ENCODE peak calls at places on chromosomes 13 and 19, in eight cellular contexts. X is psoas muscle; P is left ventricle myocardium inferior; V is body of pancreas; E is CD8-positive, alpha-beta T cell; B is bronchial epithelial cell; Q is brain microvascular endothelial cell; J is IMR-90. F is an unnamed sample. For H3K36me3, the result is how much of the 10 kb centered on the place peaks cover.

GRCh38 chr19:43667524-43668405 is 2.2 kb downstream of the PLAUR start:
- DNase-seq in X (peak), Q (no peak), V (peak), P (peak), B (no peak), E (no peak), J (peak), F (no peak)

GRCh38 chr19:4388171-4389063 is 11.9 kb downstream of the SH3GL1 start:
- DNase-seq in E (no peak), Q (no peak), V (peak), X (peak), B (no peak), P (peak), J (no peak), F (no peak)

GRCh38 chr19:32358311-32358710 is 12.9 kb downstream of the ZNF507 start:
- DNase-seq in J (no peak), P (no peak), B (no peak), Q (no peak), E (no peak), V (no peak), X (no peak), F (no peak)

GRCh38 chr13:75359266-75359665 is 122.7 kb downstream of the TBC1D4 start:
- DNase-seq in J (peak), Q (peak), B (peak), V (no peak), P (no peak), X (no peak), E (no peak), F (peak)

GRCh38 chr19:3159565-3159964 is 19.0 kb upstream of the S1PR4 start:
- DNase-seq in V (no peak), X (no peak), P (no peak), J (no peak), E (no peak), Q (no peak), B (no peak), F (no peak)

GRCh38 chr19:35346193-35347052 is 1.3 kb upstream of the FFAR1 start:
- DNase-seq in X (no peak), V (peak), E (peak), J (no peak), P (no peak), Q (no peak), B (no peak), F (no peak)

GRCh38 chr13:56986121-56986520 is 154.6 kb upstream of the PRR20A start:
- DNase-seq in E (no peak), X (no peak), Q (no peak), J (no peak), V (no peak), P (no peak), B (peak), F (no peak)

GRCh38 chr19:17114414-17114831 is 38.8 kb downstream of the MYO9B start:
- DNase-seq in J (peak), X (no peak), Q (no peak), E (no peak), B (peak), P (no peak), V (no peak), F (no peak)

GRCh38 chr13:51221674-51222509 is at the start of gene FAM124A:
- DNase-seq in P (peak), Q (no peak), V (peak), E (peak), X (peak), B (no peak), J (peak), F (no peak)

GRCh38 chr19:7560271-7560670 is 24.8 kb downstream of the PNPLA6 start:
- DNase-seq in V (no peak), Q (no peak), X (no peak), E (no peak), J (no peak), P (no peak), B (no peak), F (no peak)

DNA sequence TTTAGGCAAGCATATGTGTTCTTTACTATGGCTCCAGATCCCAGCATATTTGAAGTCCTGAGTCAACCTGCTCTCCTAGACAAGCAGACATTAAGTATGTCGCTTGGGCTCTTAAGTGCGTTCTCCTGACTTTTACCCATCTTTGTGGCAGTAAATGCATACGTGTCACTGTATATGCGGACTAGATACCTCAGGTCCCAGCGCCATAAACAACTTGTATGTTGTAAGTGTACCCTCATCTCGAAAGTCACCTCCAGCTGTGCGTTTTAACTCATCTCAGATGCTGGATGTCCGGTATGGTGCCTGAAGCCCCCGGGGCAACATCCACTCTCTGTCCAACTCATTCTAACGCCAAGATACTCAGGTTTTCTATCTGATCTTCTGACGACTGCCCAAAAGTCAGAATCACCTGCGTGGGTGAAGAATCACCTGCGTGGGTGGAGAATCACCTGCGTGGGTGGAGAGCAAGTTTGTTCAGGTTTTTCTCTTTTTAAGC is 1.7 kb downstream of the PTOV1 start:
- DNase-seq in B (no peak), Q (no peak), X (no peak), V (peak), E (no peak), J (peak), P (no peak), F (no peak)
- H3K4me3 ChIP-seq in B (no peak), Q (peak), X (peak), V (no peak), E (no peak), J (peak), P (peak), F (peak)

GRCh38 chr19:6354098-6354674 is 7.1 kb upstream of the CLPP start:
- DNase-seq in E (no peak), V (no peak), X (no peak), P (no peak), J (no peak), Q (no peak), B (no peak), F (no peak)
- TF ChIP-seq CTCF in E (no peak), V (no peak), X (peak), P (peak), J (peak), Q (peak), B (peak), F (peak)

GRCh38 chr13:113186061-113186900 is 22.2 kb downstream of the PCID2 start:
- DNase-seq in X (no peak), J (no peak), E (no peak), B (no peak), P (no peak), V (no peak), Q (peak), F (no peak)
- H3K36me3 ChIP-seq in X (half or more), J (under half), E (under half), B (under half), P (half or more), V (under half), Q (under half), F (under half)

GRCh38 chr19:10918359-10918758 is 10.1 kb downstream of the YIPF2 start:
- DNase-seq in X (no peak), B (no peak), E (no peak), J (no peak), Q (no peak), V (no peak), P (no peak), F (no peak)
- H3K4me3 ChIP-seq in X (no peak), B (no peak), E (no peak), J (no peak), Q (no peak), V (no peak), P (no peak), F (no peak)

GRCh38 chr13:21022694-21023325 is 38.6 kb downstream of the LATS2 start:
- DNase-seq in J (no peak), Q (no peak), B (no peak), X (no peak), V (no peak), P (no peak), E (no peak), F (no peak)
- TF ChIP-seq CTCF in J (no peak), Q (peak), B (no peak), X (no peak), V (no peak), P (no peak), E (no peak), F (peak)

DNA sequence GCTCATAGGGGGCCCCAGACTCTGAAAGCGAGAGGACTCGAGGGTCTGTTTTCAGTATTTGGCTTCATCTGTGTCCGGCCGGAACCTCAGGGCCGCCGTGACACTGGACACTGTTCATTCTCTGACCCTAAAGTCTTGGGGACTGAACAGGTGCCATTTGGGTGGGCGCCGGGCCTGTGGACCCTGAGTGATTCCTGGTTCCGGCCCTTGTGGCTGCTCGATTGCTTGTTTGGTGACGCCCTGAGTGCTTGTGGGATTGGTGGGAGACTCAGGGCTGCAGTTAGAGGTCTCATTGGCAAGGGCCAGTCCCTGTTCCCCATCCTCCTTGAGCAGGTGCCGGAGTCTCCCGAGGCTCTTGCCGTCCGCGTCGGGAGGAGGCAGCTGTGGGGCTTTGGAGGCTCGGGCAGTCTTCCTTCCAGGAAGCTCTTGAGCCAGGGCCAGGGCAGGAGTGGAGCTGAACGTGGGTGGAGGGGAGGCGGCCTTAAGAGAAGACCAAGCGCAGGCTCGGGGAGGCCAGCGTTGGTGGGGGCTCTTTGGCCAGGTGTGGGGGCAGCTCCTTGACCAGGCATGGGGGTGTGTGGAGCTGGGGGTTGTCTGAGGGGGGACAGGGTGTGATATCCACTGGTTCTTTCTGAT is 4.7 kb downstream of the PTBP1 start:
- DNase-seq in P (no peak), V (no peak), B (no peak), X (peak), E (no peak), J (peak), Q (no peak), F (no peak)
- H3K36me3 ChIP-seq in P (under half), V (under half), B (under half), X (half or more), E (under half), J (half or more), Q (half or more), F (under half)

GRCh38 chr19:30102666-30103065 is 160.6 kb downstream of the URI1 start:
- DNase-seq in B (no peak), V (no peak), E (no peak), P (no peak), X (no peak), J (no peak), Q (no peak), F (no peak)
- H3K4me3 ChIP-seq in B (no peak), V (no peak), E (no peak), P (no peak), X (no peak), J (no peak), Q (no peak), F (no peak)

GRCh38 chr19:19110410-19111137 is 27.7 kb downstream of the TMEM161A start:
- DNase-seq in E (peak), X (no peak), P (no peak), B (no peak), V (no peak), Q (peak), J (no peak), F (no peak)
- TF ChIP-seq CTCF in E (no peak), X (peak), P (peak), B (peak), V (no peak), Q (peak), J (no peak), F (peak)

GRCh38 chr19:10318807-10319426 is 3.1 kb upstream of the FDX2 start:
- DNase-seq in V (no peak), P (no peak), B (no peak), Q (no peak), J (no peak), X (no peak), E (no peak), F (no peak)

GRCh38 chr19:10321874-10322835 is 6.3 kb upstream of the FDX2 start:
- DNase-seq in B (no peak), P (no peak), E (no peak), V (no peak), J (no peak), X (no peak), Q (no peak), F (no peak)

GRCh38 chr19:10320602-10321416 is 5.0 kb upstream of the FDX2 start:
- DNase-seq in V (no peak), B (no peak), X (no peak), J (no peak), P (no peak), E (no peak), Q (no peak), F (no peak)

GRCh38 chr19:10317857-10318462 is 2.1 kb upstream of the FDX2 start:
- DNase-seq in E (no peak), J (no peak), X (no peak), P (no peak), Q (no peak), B (no peak), V (no peak), F (no peak)

DNA sequence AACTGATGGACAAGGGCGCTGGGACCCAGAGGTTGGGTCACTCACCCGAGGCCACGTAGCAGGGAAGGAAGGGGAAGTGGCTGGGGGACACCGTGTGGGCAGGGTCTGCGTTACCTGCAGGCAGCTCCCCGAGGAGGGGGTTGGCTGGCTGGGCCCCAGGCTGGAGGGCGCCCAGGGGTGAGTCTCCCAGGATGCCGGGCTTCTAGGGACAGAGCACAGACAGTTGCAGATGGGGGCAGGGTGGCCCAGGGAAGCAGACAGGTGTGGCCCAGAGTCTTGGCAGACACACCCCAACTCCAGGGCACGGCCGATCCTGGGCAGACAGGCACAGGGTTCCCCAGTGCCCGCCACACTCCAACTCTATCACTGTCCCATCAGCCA is 5.6 kb upstream of the FDX2 start:
- DNase-seq in X (no peak), B (no peak), J (no peak), P (no peak), Q (no peak), E (no peak), V (no peak), F (no peak)
- H3K36me3 ChIP-seq in X (half or more), B (under half), J (half or more), P (half or more), Q (half or more), E (under half), V (under half), F (under half)

F was measured in kidney epithelial cell.